ENCODE peak calls at places on chromosomes 5 and 9, in six cellular contexts. One of them, this sample, is unnamed. For H3K36me3 and H3K9me3, the result is how much of the 10 kb centered on the place peaks cover.

GRCh38 chr5:135826221-135826525 is 8.3 kb upstream of the SLC25A48 start:
- DNase-seq in heart left ventricle: no peak
- DNase-seq in DND-41: no peak
- DNase-seq in heart right ventricle: no peak
- DNase-seq in left ventricle myocardium inferior: no peak
- DNase-seq in tibial nerve: no peak
- DNase-seq in this sample: no peak

GRCh38 chr5:68476854-68477253 is 261.3 kb downstream of the PIK3R1 start:
- DNase-seq in heart right ventricle: no peak
- DNase-seq in tibial nerve: no peak
- DNase-seq in DND-41: no peak
- DNase-seq in left ventricle myocardium inferior: no peak
- DNase-seq in heart left ventricle: no peak
- DNase-seq in this sample: no peak

GRCh38 chr5:66144799-66145390 is 795 bp downstream of the SREK1 start:
- DNase-seq in heart right ventricle: no peak
- DNase-seq in DND-41: no peak
- DNase-seq in left ventricle myocardium inferior: no peak
- DNase-seq in heart left ventricle: no peak
- DNase-seq in tibial nerve: no peak
- DNase-seq in this sample: no peak

GRCh38 chr9:83978992-83979811 is 813 bp downstream of the HNRNPK start:
- DNase-seq in heart left ventricle: peak
- DNase-seq in DND-41: peak
- DNase-seq in tibial nerve: peak
- DNase-seq in heart right ventricle: peak
- DNase-seq in left ventricle myocardium inferior: peak
- DNase-seq in this sample: peak

GRCh38 chr5:161287436-161287835 is 259.1 kb downstream of the GABRB2 start:
- DNase-seq in heart left ventricle: no peak
- DNase-seq in left ventricle myocardium inferior: no peak
- DNase-seq in DND-41: no peak
- DNase-seq in heart right ventricle: no peak
- DNase-seq in tibial nerve: no peak
- DNase-seq in this sample: no peak

GRCh38 chr9:127769985-127770904 is 8.2 kb downstream of the SH2D3C start:
- DNase-seq in heart right ventricle: no peak
- DNase-seq in DND-41: no peak
- DNase-seq in heart left ventricle: no peak
- DNase-seq in tibial nerve: no peak
- DNase-seq in left ventricle myocardium inferior: no peak
- DNase-seq in this sample: peak

GRCh38 chr5:110917161-110917875 is 154.2 kb upstream of the TSLP start:
- DNase-seq in DND-41: no peak
- DNase-seq in left ventricle myocardium inferior: no peak
- DNase-seq in heart right ventricle: no peak
- DNase-seq in heart left ventricle: no peak
- DNase-seq in tibial nerve: no peak
- DNase-seq in this sample: no peak

GRCh38 chr9:15485836-15486678 is 24.7 kb downstream of the PSIP1 start:
- DNase-seq in DND-41: no peak
- DNase-seq in left ventricle myocardium inferior: no peak
- DNase-seq in heart right ventricle: no peak
- DNase-seq in heart left ventricle: no peak
- DNase-seq in tibial nerve: peak
- DNase-seq in this sample: peak

GRCh38 chr5:20554001-20554400 is 566.0 kb upstream of the CDH18 start:
- DNase-seq in left ventricle myocardium inferior: no peak
- DNase-seq in DND-41: no peak
- DNase-seq in heart right ventricle: no peak
- DNase-seq in tibial nerve: no peak
- DNase-seq in heart left ventricle: no peak
- DNase-seq in this sample: no peak

GRCh38 chr5:141623197-141623596 is 4.4 kb upstream of the DIAPH1 start:
- DNase-seq in heart right ventricle: no peak
- DNase-seq in DND-41: no peak
- DNase-seq in left ventricle myocardium inferior: no peak
- DNase-seq in tibial nerve: no peak
- DNase-seq in heart left ventricle: no peak
- DNase-seq in this sample: no peak
- H3K36me3 ChIP-seq in heart right ventricle: under half
- H3K36me3 ChIP-seq in DND-41: half or more
- H3K36me3 ChIP-seq in left ventricle myocardium inferior: half or more
- H3K36me3 ChIP-seq in tibial nerve: under half
- H3K36me3 ChIP-seq in heart left ventricle: under half
- H3K36me3 ChIP-seq in this sample: under half

GRCh38 chr5:140785905-140786686 is at the start of gene PCDHA1:
- DNase-seq in left ventricle myocardium inferior: no peak
- DNase-seq in DND-41: no peak
- DNase-seq in heart right ventricle: no peak
- DNase-seq in tibial nerve: no peak
- DNase-seq in heart left ventricle: no peak
- DNase-seq in this sample: no peak
- H3K9me3 ChIP-seq in left ventricle myocardium inferior: half or more
- H3K9me3 ChIP-seq in DND-41: under half
- H3K9me3 ChIP-seq in heart right ventricle: under half
- H3K9me3 ChIP-seq in tibial nerve: under half
- H3K9me3 ChIP-seq in heart left ventricle: under half
- H3K9me3 ChIP-seq in this sample: under half

GRCh38 chr9:133768859-133769510 is 30.8 kb upstream of the SARDH start:
- DNase-seq in left ventricle myocardium inferior: no peak
- DNase-seq in DND-41: peak
- DNase-seq in heart left ventricle: peak
- DNase-seq in tibial nerve: no peak
- DNase-seq in heart right ventricle: peak
- DNase-seq in this sample: no peak
- H3K36me3 ChIP-seq in left ventricle myocardium inferior: half or more
- H3K36me3 ChIP-seq in DND-41: under half
- H3K36me3 ChIP-seq in heart left ventricle: under half
- H3K36me3 ChIP-seq in tibial nerve: under half
- H3K36me3 ChIP-seq in heart right ventricle: under half
- H3K36me3 ChIP-seq in this sample: under half

GRCh38 chr5:124287813-124288212 is 458.6 kb downstream of the ZNF608 start:
- DNase-seq in tibial nerve: no peak
- DNase-seq in heart left ventricle: no peak
- DNase-seq in left ventricle myocardium inferior: no peak
- DNase-seq in DND-41: no peak
- DNase-seq in heart right ventricle: no peak
- DNase-seq in this sample: no peak
- H3K9me3 ChIP-seq in tibial nerve: under half
- H3K9me3 ChIP-seq in heart left ventricle: under half
- H3K9me3 ChIP-seq in left ventricle myocardium inferior: under half
- H3K9me3 ChIP-seq in DND-41: under half
- H3K9me3 ChIP-seq in heart right ventricle: under half
- H3K9me3 ChIP-seq in this sample: under half

GRCh38 chr9:35105126-35105525 is 2.2 kb upstream of the STOML2 start:
- DNase-seq in heart left ventricle: no peak
- DNase-seq in heart right ventricle: no peak
- DNase-seq in left ventricle myocardium inferior: no peak
- DNase-seq in tibial nerve: no peak
- DNase-seq in DND-41: no peak
- DNase-seq in this sample: no peak

GRCh38 chr9:35104586-35104985 is 1.7 kb upstream of the STOML2 start:
- DNase-seq in heart right ventricle: no peak
- DNase-seq in tibial nerve: no peak
- DNase-seq in left ventricle myocardium inferior: no peak
- DNase-seq in heart left ventricle: no peak
- DNase-seq in DND-41: no peak
- DNase-seq in this sample: no peak

GRCh38 chr9:35105571-35106342 is 2.8 kb upstream of the STOML2 start:
- DNase-seq in tibial nerve: no peak
- DNase-seq in DND-41: no peak
- DNase-seq in left ventricle myocardium inferior: no peak
- DNase-seq in heart right ventricle: no peak
- DNase-seq in heart left ventricle: no peak
- DNase-seq in this sample: no peak

GRCh38 chr9:35107337-35108290 is 4.7 kb upstream of the STOML2 start:
- DNase-seq in DND-41: no peak
- DNase-seq in heart left ventricle: no peak
- DNase-seq in left ventricle myocardium inferior: no peak
- DNase-seq in tibial nerve: no peak
- DNase-seq in heart right ventricle: no peak
- DNase-seq in this sample: no peak

GRCh38 chr9:35106343-35106730 is 3.4 kb upstream of the STOML2 start:
- DNase-seq in heart right ventricle: no peak
- DNase-seq in heart left ventricle: no peak
- DNase-seq in tibial nerve: no peak
- DNase-seq in left ventricle myocardium inferior: no peak
- DNase-seq in DND-41: no peak
- DNase-seq in this sample: no peak
- H3K36me3 ChIP-seq in heart right ventricle: under half
- H3K36me3 ChIP-seq in heart left ventricle: under half
- H3K36me3 ChIP-seq in tibial nerve: under half
- H3K36me3 ChIP-seq in left ventricle myocardium inferior: half or more
- H3K36me3 ChIP-seq in DND-41: under half
- H3K36me3 ChIP-seq in this sample: under half

DNA sequence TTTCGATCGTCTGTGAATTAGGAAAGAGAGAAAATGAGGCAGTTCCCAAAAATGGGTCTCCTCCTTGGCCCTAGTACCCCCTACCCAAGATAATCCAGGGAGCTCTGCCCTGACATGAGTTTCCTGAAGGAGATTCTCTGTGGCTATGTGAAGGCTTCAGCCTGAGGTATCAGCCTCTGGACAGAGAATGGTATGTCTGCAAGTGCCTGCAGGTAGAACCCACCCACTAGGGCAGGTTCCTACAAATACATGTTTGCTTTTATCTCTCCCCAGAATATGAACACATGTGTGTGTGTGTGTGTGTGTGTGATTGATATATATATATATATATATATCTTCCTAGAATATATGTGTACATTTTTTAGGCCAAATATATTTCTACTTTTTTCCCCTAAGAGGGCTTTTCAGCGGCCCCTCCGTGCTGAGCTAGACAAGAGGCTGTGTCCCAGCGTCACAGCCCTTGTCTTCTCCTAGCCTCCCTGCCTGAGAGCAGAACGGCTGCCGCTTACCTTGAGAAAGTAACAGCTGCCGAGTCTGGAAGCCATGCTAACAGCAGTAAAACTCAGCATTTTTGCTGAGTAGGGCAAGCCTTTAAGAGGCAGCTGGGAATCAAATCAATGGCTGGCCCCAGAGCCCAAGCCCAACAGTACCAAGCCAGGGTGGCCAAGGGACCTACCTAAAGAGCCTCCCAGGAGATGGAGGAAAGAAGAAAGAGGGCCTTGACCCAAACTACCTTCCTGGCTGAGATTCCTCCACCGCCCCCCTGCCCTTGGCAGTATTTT is 2.1 kb downstream of the BRINP1 start:
- DNase-seq in DND-41: no peak
- DNase-seq in tibial nerve: no peak
- DNase-seq in heart left ventricle: no peak
- DNase-seq in heart right ventricle: no peak
- DNase-seq in left ventricle myocardium inferior: no peak
- DNase-seq in this sample: no peak
- H3K9me3 ChIP-seq in DND-41: under half
- H3K9me3 ChIP-seq in tibial nerve: under half
- H3K9me3 ChIP-seq in heart left ventricle: under half
- H3K9me3 ChIP-seq in heart right ventricle: under half
- H3K9me3 ChIP-seq in left ventricle myocardium inferior: under half
- H3K9me3 ChIP-seq in this sample: under half

DNA sequence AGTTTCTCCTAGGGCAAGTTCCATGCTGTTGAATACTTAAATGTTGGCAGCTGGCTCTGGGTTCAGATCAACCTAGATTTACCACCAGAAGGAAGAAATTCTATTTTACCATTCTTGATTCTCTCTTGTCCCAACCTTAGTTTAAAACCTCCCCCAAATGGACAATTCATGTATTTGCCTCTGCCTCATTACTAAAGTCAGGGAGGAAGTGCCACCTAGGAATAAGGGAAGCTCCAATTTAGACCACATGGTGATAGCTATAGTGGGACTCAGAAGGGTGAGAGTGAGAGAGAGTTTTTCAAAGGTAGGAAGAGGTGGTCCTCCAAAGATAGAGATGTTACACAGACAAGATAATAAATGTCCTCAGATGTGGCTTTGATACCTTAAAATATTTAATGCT is 53.4 kb upstream of the PAM start:
- DNase-seq in left ventricle myocardium inferior: no peak
- DNase-seq in heart left ventricle: no peak
- DNase-seq in DND-41: no peak
- DNase-seq in tibial nerve: no peak
- DNase-seq in heart right ventricle: no peak
- DNase-seq in this sample: no peak
- H3K36me3 ChIP-seq in left ventricle myocardium inferior: under half
- H3K36me3 ChIP-seq in heart left ventricle: under half
- H3K36me3 ChIP-seq in DND-41: under half
- H3K36me3 ChIP-seq in tibial nerve: under half
- H3K36me3 ChIP-seq in heart right ventricle: under half
- H3K36me3 ChIP-seq in this sample: under half

This sample was measured in CD8-positive, alpha-beta memory T cell.